ENCODE peak calls at places on chromosomes 7 and 10, in seven cellular contexts. J is CD8-positive, alpha-beta T cell; S is fibroblast of villous mesenchyme; X is upper lobe of right lung; O is stomach; Z is H7; R is small intestine. F is an unnamed sample.

GRCh38 chr10:79905322-79906314 is 43.3 kb downstream of the SFTPD start:
- DNase-seq in R (peak), J (no peak), X (no peak), O (no peak), Z (no peak), S (peak), F (no peak)

GRCh38 chr7:118029881-118030422 is 154.0 kb upstream of the LSM8 start:
- DNase-seq in X (no peak), Z (no peak), O (no peak), J (no peak), R (no peak), S (no peak), F (no peak)

GRCh38 chr7:123725586-123726171 is 23.1 kb downstream of the WASL start:
- DNase-seq in S (no peak), O (no peak), X (no peak), R (no peak), J (no peak), Z (no peak), F (no peak)

GRCh38 chr7:42237891-42238531 is 1.0 kb upstream of the GLI3 start:
- DNase-seq in Z (peak), R (no peak), O (no peak), X (peak), J (no peak), S (peak), F (no peak)

GRCh38 chr10:2714597-2714996 is 352.8 kb upstream of the PFKP start:
- DNase-seq in Z (peak), R (no peak), S (no peak), J (no peak), O (no peak), X (no peak), F (no peak)

GRCh38 chr7:136062625-136063336 is 85.6 kb upstream of the MTPN start:
- DNase-seq in R (no peak), Z (no peak), O (no peak), X (no peak), S (no peak), J (no peak), F (no peak)

GRCh38 chr10:47025540-47026300 is 114.5 kb downstream of the PTPN20 start:
- DNase-seq in O (peak), S (no peak), J (no peak), X (peak), R (peak), Z (peak), F (no peak)

GRCh38 chr10:24820616-24821015 is 96.9 kb upstream of the ARHGAP21 start:
- DNase-seq in X (no peak), Z (no peak), R (no peak), S (no peak), O (peak), J (no peak), F (peak)

GRCh38 chr10:60937022-60937421 is 7.0 kb downstream of the RHOBTB1 start:
- DNase-seq in Z (no peak), J (no peak), O (no peak), S (no peak), X (no peak), R (peak), F (no peak)

GRCh38 chr10:28449382-28449781 is 83.5 kb upstream of the WAC start:
- DNase-seq in O (no peak), J (no peak), R (no peak), X (no peak), Z (no peak), S (no peak), F (no peak)

GRCh38 chr7:37714606-37715005 is 31.0 kb downstream of the GPR141 start:
- DNase-seq in J (no peak), X (no peak), R (no peak), O (no peak), Z (no peak), S (no peak), F (no peak)

GRCh38 chr7:117808910-117809705 is 64.1 kb downstream of the CTTNBP2 start:
- DNase-seq in J (no peak), S (no peak), Z (no peak), X (no peak), R (peak), O (no peak), F (no peak)

GRCh38 chr10:132467464-132468149 is 70.0 kb upstream of the INPP5A start:
- DNase-seq in O (no peak), R (peak), S (no peak), J (no peak), Z (peak), X (no peak), F (peak)

GRCh38 chr10:22564060-22564459 is 150.3 kb downstream of the PIP4K2A start:
- DNase-seq in O (no peak), Z (no peak), X (no peak), R (no peak), J (no peak), S (no peak), F (no peak)

GRCh38 chr10:5624701-5625100 is 41.7 kb downstream of the ASB13 start:
- DNase-seq in O (no peak), S (no peak), X (no peak), R (no peak), Z (no peak), J (no peak), F (no peak)

GRCh38 chr7:78130443-78131200 is 332.0 kb downstream of the PHTF2 start:
- DNase-seq in Z (no peak), R (no peak), X (peak), O (no peak), S (no peak), J (no peak), F (peak)

GRCh38 chr7:96997512-96998032 is 7.8 kb upstream of the DLX6 start:
- DNase-seq in S (no peak), J (no peak), R (no peak), X (no peak), Z (peak), O (no peak), F (no peak)

GRCh38 chr10:77641344-77641743 is 3.7 kb upstream of the KCNMA1 start:
- DNase-seq in R (no peak), O (no peak), X (no peak), Z (no peak), J (no peak), S (no peak), F (no peak)

GRCh38 chr10:26334232-26334931 is 103.8 kb upstream of the APBB1IP start:
- DNase-seq in J (no peak), R (no peak), O (no peak), X (no peak), S (no peak), Z (no peak), F (no peak)

GRCh38 chr10:26335574-26336093 is 102.5 kb upstream of the APBB1IP start:
- DNase-seq in X (no peak), R (no peak), J (no peak), Z (no peak), S (no peak), O (no peak), F (no peak)

GRCh38 chr10:26336979-26337378 is 101.2 kb upstream of the APBB1IP start:
- DNase-seq in X (no peak), J (no peak), Z (no peak), R (no peak), O (no peak), S (no peak), F (no peak)

GRCh38 chr10:26331376-26331775 is 106.8 kb upstream of the APBB1IP start:
- DNase-seq in J (no peak), S (no peak), Z (no peak), X (no peak), R (no peak), O (no peak), F (no peak)

DNA sequence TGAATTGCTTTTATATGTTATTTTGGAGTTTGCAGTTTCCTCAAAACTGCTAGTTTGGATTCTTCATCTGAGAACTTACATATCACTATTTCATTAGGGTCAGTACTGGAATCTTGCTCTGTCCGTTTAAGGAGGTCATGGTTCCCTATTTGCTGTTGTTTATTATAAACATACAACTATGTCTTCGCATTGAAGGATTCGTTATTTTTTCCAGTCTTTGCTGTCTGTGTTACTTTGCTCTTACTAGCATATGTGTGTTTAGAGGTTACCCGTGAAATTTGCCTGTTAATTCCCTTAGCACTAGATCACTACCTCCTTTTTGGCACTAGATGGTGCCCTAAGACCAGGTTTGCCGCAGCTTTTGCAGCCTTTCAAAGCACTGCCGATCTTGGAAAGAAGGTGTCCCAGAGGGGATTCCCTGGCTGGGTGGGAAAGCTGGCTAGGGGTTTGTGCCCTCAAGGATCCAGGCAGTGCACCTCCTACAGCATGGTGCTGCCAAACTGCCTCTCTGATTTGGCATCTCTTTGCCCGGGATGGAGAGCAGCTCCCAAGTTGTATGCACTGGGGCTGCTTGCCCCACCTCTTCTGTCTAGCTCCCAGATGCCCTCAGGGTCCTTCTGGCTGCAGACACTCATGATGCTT is 103.1 kb upstream of the APBB1IP start:
- DNase-seq in J (peak), Z (peak), R (peak), S (peak), X (no peak), O (peak), F (peak)
- H3K4me3 ChIP-seq in J (peak), Z (no peak), R (no peak), S (no peak), X (peak), O (peak), F (peak)

GRCh38 chr10:124388476-124388822 is 30.3 kb downstream of the OAT start:
- DNase-seq in Z (no peak), S (no peak), J (no peak), O (no peak), X (no peak), R (no peak), F (no peak)

GRCh38 chr10:124389613-124390361 is 28.9 kb downstream of the OAT start:
- DNase-seq in S (no peak), R (no peak), J (no peak), Z (peak), X (peak), O (no peak), F (peak)

GRCh38 chr10:124390788-124391187 is 27.9 kb downstream of the OAT start:
- DNase-seq in R (no peak), S (no peak), X (no peak), J (no peak), O (no peak), Z (no peak), F (no peak)

GRCh38 chr10:124387078-124387874 is 31.4 kb downstream of the OAT start:
- DNase-seq in X (peak), J (no peak), S (no peak), O (peak), Z (peak), R (no peak), F (no peak)

GRCh38 chr10:124388823-124389612 is 29.7 kb downstream of the OAT start:
- DNase-seq in R (peak), S (peak), J (peak), O (peak), X (peak), Z (peak), F (peak)
- H3K4me3 ChIP-seq in R (peak), S (peak), J (peak), O (peak), X (peak), Z (peak), F (peak)

DNA sequence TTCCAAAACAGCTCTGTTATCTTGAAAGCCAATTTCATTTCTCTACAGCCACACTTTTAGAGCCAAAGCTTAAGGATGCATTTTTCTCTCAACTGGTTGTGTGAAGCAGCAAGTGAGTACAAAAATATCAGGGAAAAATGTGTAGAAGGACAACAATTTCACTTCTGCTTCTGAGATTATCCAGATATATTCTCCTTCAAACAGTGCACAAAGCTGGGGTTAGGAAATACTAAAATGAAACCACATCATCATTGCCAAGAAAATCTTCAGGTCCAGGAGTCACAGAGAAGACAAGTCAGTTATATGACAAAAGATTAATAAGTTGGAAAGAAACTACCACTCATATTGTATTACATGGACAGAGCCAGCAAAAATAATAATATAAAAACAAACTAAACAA is 16.2 kb downstream of the SGMS1 start:
- DNase-seq in Z (no peak), X (no peak), O (no peak), R (no peak), S (peak), J (no peak), F (no peak)
- H3K4me3 ChIP-seq in Z (no peak), X (no peak), O (no peak), R (no peak), S (no peak), J (no peak), F (no peak)

DNA sequence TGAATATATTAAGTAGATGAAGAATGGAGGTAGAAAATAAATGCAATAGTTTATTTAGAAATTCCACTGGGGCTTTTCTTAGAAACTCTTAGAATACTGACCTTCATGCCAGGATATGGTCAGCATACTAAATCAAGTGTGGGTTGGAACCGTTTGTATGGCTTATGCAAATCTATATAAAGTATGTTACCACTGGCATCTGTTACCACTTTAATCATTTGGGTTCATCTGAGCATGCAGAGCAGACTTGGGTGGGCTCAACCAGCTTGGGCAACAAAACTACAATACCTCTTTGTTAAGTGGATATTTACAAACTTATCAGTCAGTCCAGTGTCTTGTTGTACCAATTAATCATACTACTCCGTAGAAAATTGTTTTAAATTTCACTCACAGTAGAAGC is 125.8 kb downstream of the CRPPA start:
- DNase-seq in R (no peak), Z (no peak), X (no peak), S (no peak), J (no peak), O (no peak), F (no peak)
- H3K4me3 ChIP-seq in R (no peak), Z (no peak), X (no peak), S (no peak), J (no peak), O (no peak), F (no peak)

GRCh38 chr10:89534826-89535166 is 598 bp downstream of the SLC16A12 start:
- DNase-seq in J (no peak), Z (no peak), R (no peak), S (no peak), O (no peak), X (no peak), F (no peak)

GRCh38 chr10:89532476-89532875 is 2.9 kb downstream of the SLC16A12 start:
- DNase-seq in X (no peak), J (no peak), R (no peak), O (no peak), Z (no peak), S (no peak), F (no peak)

GRCh38 chr10:89537361-89537760 is 2.0 kb upstream of the SLC16A12 start:
- DNase-seq in R (no peak), J (no peak), S (no peak), X (no peak), Z (no peak), O (no peak), F (no peak)

GRCh38 chr10:89536013-89536354 is 590 bp upstream of the SLC16A12 start:
- DNase-seq in Z (no peak), J (no peak), O (no peak), R (no peak), X (no peak), S (no peak), F (no peak)

GRCh38 chr10:89535185-89536012 is at the start of gene SLC16A12:
- DNase-seq in S (peak), J (no peak), Z (peak), O (no peak), R (no peak), X (peak), F (peak)
- H3K4me3 ChIP-seq in S (peak), J (no peak), Z (peak), O (peak), R (peak), X (peak), F (peak)

GRCh38 chr10:100709655-100710054 is 35.7 kb upstream of the PAX2 start:
- DNase-seq in R (no peak), O (no peak), X (no peak), S (no peak), Z (peak), J (no peak), F (no peak)

GRCh38 chr10:100707261-100707848 is 38.0 kb upstream of the PAX2 start:
- DNase-seq in R (no peak), X (no peak), J (no peak), Z (no peak), O (no peak), S (no peak), F (no peak)

GRCh38 chr10:100713049-100713858 is 32.1 kb upstream of the PAX2 start:
- DNase-seq in O (no peak), S (no peak), X (no peak), R (no peak), J (no peak), Z (peak), F (no peak)

GRCh38 chr10:100709146-100709545 is 36.2 kb upstream of the PAX2 start:
- DNase-seq in Z (no peak), S (no peak), J (no peak), O (no peak), X (no peak), R (no peak), F (no peak)

GRCh38 chr10:100710151-100710871 is 35.1 kb upstream of the PAX2 start:
- DNase-seq in O (no peak), J (no peak), S (no peak), Z (peak), R (no peak), X (no peak), F (peak)
- H3K4me3 ChIP-seq in O (peak), J (no peak), S (no peak), Z (peak), R (no peak), X (no peak), F (no peak)

GRCh38 chr7:122340427-122340826 is 35.9 kb upstream of the FEZF1 start:
- DNase-seq in Z (no peak), R (no peak), J (no peak), O (no peak), S (no peak), X (no peak), F (no peak)

GRCh38 chr7:122339145-122339904 is 34.8 kb upstream of the FEZF1 start:
- DNase-seq in X (no peak), J (no peak), R (no peak), Z (no peak), O (no peak), S (no peak), F (no peak)

DNA sequence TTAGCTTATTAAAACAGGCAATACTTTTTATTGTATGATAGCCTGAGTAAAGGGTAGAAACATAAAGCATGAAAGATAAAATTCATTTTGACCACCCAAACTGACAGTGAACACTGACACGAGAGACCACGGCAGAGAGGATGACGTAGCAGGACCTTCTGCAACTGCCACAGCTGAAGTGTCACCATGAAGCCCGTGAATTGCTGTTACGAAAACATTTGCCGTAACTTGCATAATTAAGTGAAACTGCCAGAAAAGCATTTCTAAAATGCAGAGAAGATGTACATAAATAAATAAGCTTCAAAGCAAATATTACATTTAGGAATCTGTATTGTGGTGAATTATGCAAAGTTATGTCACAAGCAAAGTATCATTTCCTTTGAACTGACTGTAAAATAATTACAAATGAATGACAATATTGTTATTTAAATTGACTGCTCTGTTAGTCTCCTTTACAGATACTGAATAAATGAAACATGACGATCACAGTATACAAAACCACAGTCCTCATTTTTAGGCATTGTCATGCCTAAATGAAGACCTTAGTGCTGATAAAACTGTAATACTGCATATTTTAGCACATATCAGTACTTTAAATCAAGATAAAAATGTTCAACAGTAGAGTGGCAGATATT is 39.6 kb upstream of the FEZF1 start:
- DNase-seq in X (no peak), J (no peak), S (no peak), O (no peak), R (no peak), Z (no peak), F (no peak)
- H3K4me3 ChIP-seq in X (no peak), J (no peak), S (no peak), O (no peak), R (no peak), Z (no peak), F (no peak)

GRCh38 chr7:28407643-28408042 is 4.7 kb upstream of the CREB5 start:
- DNase-seq in Z (no peak), S (peak), X (no peak), R (no peak), O (no peak), J (no peak), F (no peak)
- H3K4me3 ChIP-seq in Z (no peak), S (no peak), X (no peak), R (no peak), O (no peak), J (no peak), F (no peak)